ENCODE peak calls at places on chromosomes 6 and 20, in six cellular contexts. S is PC-9, A is endothelial cell of umbilical vein, L is neural progenitor cell, G is A673, Q is astrocyte. E is an unnamed sample.

GRCh38 chr6:2478200-2478599 is 232.8 kb upstream of the GMDS start:
- DNase-seq in G (no peak), A (no peak), Q (peak; percentile 67), S (no peak), L (no peak), E (no peak)

GRCh38 chr20:58549681-58550542 is 34.7 kb upstream of the APCDD1L start:
- DNase-seq in Q (no peak), G (no peak), L (no peak), A (no peak), S (peak; percentile 32), E (no peak)

GRCh38 chr20:25146976-25147375 is 48.5 kb upstream of the ENTPD6 start:
- DNase-seq in S (no peak), A (no peak), G (no peak), L (no peak), Q (no peak), E (no peak)

GRCh38 chr6:169786349-169786748 is 34.9 kb downstream of the ERMARD start:
- DNase-seq in G (no peak), A (no peak), Q (no peak), S (no peak), L (no peak), E (no peak)

GRCh38 chr6:7446644-7447325 is 57.2 kb downstream of the RIOK1 start:
- DNase-seq in Q (no peak), S (no peak), G (no peak), L (peak; percentile 78), A (no peak), E (no peak)

GRCh38 chr6:168825226-168826077 is 384.5 kb downstream of the SMOC2 start:
- DNase-seq in S (no peak), L (no peak), Q (no peak), G (no peak), A (no peak), E (no peak)

GRCh38 chr6:28269492-28269891 is 2.5 kb downstream of the ZSCAN26 start:
- DNase-seq in Q (peak; percentile 90), A (peak; percentile 75), G (peak; percentile 57), S (peak; percentile 60), L (no peak), E (peak; percentile 10)

GRCh38 chr6:136607204-136607931 is 57.1 kb upstream of the MAP7 start:
- DNase-seq in L (no peak), G (no peak), A (peak; percentile 78), Q (peak; percentile 63), S (peak; percentile 96), E (no peak)

GRCh38 chr6:38163186-38164130 is 343.9 kb downstream of the ZFAND3 start:
- DNase-seq in S (no peak), G (no peak), A (no peak), L (no peak), Q (no peak), E (no peak)

GRCh38 chr6:47414517-47415167 is 62.9 kb upstream of the CD2AP start:
- DNase-seq in L (no peak), A (peak; percentile 75), Q (peak; percentile 61), G (peak; percentile 37), S (peak; percentile 55), E (peak; percentile 60)

GRCh38 chr6:10578718-10579117 is 57.6 kb downstream of the GCNT2 start:
- DNase-seq in A (no peak), Q (no peak), L (no peak), G (no peak), S (no peak), E (no peak)

GRCh38 chr20:41862023-41862422 is 243.8 kb upstream of the CHD6 start:
- DNase-seq in G (no peak), Q (no peak), L (peak; percentile 60), S (no peak), A (no peak), E (no peak)

GRCh38 chr6:44045672-44046015 is 81.6 kb downstream of the MRPL14 start:
- DNase-seq in A (no peak), G (no peak), L (no peak), Q (no peak), S (no peak), E (no peak)

GRCh38 chr6:158759966-158760617 is 59.1 kb downstream of the EZR start:
- DNase-seq in L (no peak), S (no peak), G (no peak), A (no peak), Q (no peak), E (peak; percentile 5)

GRCh38 chr6:105482227-105482839 is 79.5 kb upstream of the PREP start:
- DNase-seq in G (peak; percentile 10), Q (no peak), S (no peak), L (no peak), A (peak; percentile 63), E (peak; percentile 20)

GRCh38 chr6:105485456-105485855 is 82.6 kb upstream of the PREP start:
- DNase-seq in G (no peak), L (peak; percentile 29), A (peak; percentile 20), Q (no peak), S (no peak), E (no peak)

GRCh38 chr6:105482956-105483355 is 80.1 kb upstream of the PREP start:
- DNase-seq in Q (no peak), G (no peak), S (no peak), L (no peak), A (no peak), E (no peak)

GRCh38 chr6:105483492-105483891 is 80.6 kb upstream of the PREP start:
- DNase-seq in Q (peak; percentile 78), G (no peak), A (no peak), L (no peak), S (no peak), E (peak; percentile 22)

DNA sequence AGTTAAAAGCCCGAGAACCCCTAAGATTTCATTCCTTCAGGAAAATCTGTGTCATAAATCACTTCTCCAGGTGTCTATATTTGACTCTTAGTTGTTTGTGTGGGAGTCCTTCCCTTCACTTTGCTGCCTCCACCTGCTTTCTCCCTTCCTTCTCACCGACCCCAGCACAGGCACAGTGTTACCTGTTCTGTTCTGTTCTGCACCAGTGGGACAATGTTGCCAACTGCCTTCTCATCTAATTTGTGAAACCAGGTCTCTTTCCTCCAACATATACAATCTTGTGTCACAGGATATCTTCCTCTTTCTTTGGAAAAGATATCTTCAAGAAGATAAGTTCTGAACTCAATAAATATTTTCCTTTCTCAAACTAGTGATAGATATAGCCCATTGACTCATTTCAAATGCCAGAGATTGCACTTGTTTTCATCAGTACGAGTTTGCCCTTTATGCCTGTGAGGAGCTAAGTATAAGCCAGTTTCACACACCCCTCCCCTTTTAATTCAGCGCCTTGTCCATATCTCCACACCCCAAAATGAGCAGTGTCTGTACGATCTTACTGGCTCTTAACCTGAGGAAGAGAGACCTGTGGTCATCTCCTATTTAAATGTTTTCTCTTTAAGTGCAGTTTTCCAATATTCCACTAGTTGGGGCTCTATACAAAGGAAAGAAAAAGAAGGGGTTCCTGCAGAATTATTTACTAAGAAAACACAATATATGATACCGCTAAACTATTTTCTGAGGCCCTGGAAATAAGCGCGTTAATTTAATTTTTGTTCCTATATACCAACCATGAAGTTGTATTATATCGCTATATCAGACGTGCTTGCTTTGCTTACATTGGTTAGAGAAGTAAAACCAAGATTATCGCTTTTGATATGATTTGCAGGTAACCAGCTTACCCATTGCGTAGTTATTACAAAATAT is 81.6 kb upstream of the PREP start:
- DNase-seq in Q (no peak), L (peak; percentile 45), S (peak; percentile 53), G (peak; percentile 66), A (peak; percentile 64), E (peak; percentile 63)
- TF ChIP-seq CTCF in Q (peak; percentile 97), L (peak; percentile 94), S (peak; percentile 97), G (peak; percentile 85), A (peak; percentile 60), E (peak; percentile 86)

DNA sequence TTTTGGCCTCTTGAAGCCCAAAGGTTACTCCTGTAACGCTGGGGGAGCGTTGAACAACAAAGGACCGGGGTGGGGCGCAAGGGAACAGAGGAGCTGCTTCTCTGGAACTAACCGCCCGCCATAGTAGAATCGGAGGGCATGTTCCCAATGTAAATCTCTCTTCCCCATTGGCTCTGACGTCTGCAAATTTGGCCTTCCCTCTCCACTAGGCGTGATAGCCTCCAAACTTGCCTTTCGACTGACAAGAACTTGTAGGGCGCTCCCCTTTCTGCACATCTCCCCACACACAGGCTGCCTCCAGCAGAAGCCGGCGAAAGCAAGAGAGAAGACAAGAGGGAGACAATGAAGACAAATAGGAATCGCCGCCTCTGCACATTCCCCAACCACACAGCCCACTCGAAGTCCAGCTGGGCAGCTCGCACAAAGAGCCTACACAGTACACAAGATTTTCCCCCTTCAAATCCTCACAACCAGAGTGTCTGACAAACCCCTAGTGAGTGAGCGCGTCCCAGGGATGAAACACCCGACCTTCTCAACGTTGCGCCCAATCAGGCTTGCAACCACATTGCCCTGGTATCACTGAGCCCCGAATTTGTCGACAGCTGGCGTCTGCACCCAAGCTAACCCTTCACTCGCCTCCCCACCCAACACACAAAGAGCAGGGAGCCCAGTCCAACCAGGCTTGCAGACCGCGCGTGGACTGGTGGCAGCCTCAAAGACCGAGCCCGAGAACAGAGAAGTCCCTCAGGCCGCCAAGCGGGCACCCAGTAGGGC is 1.5 kb upstream of the COL12A1 start:
- DNase-seq in L (peak; percentile 60), Q (peak; percentile 47), A (peak; percentile 28), S (no peak), G (no peak), E (peak; percentile 17)
- TF ChIP-seq EZH2 in L (no peak), Q (no peak), A (no peak), S (no peak), G (no peak), E (peak; percentile 2)

GRCh38 chr20:61185841-61186601 is 66.0 kb upstream of the CDH4 start:
- DNase-seq in Q (peak; percentile 98), S (peak; percentile 59), L (no peak), G (peak; percentile 71), A (peak; percentile 30), E (peak; percentile 50)
- TF ChIP-seq CTCF in Q (peak; percentile 15), S (no peak), L (no peak), G (no peak), A (no peak), E (no peak)

GRCh38 chr20:64029293-64030117 is 6.5 kb upstream of the C20orf204 start:
- DNase-seq in Q (no peak), A (no peak), L (no peak), G (no peak), S (no peak), E (no peak)

GRCh38 chr20:64031822-64032314 is 4.1 kb upstream of the C20orf204 start:
- DNase-seq in L (no peak), S (no peak), Q (no peak), G (no peak), A (no peak), E (no peak)

GRCh38 chr20:64027981-64028685 is 7.8 kb upstream of the C20orf204 start:
- DNase-seq in Q (no peak), A (no peak), S (no peak), G (no peak), L (no peak), E (no peak)

GRCh38 chr20:64032706-64033624 is 3.0 kb upstream of the C20orf204 start:
- DNase-seq in S (no peak), Q (no peak), L (no peak), G (no peak), A (no peak), E (no peak)

DNA sequence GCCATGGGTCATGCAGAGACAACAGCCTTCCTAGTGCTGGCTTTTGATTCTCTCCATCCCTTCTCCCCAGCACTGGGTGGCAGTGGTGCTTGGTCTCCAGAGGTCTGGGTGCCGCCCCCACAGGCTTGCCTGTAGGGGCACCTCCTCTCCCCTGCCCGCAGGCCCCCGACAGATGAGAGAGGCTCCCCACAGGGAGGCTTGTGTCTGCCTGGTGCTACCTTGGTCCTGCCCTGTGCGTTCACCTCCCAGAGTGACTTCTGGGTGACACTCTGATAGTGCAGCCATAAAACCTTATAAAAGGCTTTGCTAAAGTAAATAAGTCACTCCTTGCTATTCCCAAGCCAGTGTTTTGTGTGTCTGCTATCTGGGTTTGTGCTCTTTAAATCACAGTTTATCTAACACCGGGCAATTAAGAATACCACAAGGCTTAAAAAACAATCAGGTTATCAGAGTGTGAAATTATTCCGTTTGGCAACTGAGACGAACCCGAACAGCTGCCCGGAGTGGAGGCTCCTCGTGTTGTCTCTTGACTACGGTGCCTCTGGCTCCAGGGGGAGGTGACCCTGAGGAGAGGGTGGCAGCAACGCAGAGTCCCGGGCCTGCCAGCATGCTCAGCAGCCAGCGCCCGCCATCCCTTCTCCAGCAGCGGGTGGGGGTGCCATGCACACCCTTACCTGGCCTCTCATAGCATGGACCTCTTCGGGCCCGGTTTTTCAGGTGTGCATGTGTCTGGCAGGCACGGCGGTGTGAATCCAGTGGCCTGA is 5.4 kb upstream of the C20orf204 start:
- DNase-seq in A (no peak), G (no peak), L (no peak), Q (no peak), S (no peak), E (peak; percentile 54)
- TF ChIP-seq EZH2 in A (no peak), G (no peak), L (no peak), Q (no peak), S (no peak), E (no peak)

E was measured in hepatocyte.